ENCODE peak calls at places on chromosomes 2 and 18, in seven cellular contexts. One of them, this sample, is unnamed.
A peak's percentile ranks its signal among the peaks of the same experiment; 100 is the strongest.

GRCh38 chr18:67417864-67418523 is 98.5 kb downstream of the DSEL start:
- DNase-seq in globus pallidus: peak; percentile 7
- DNase-seq in anterior cingulate cortex: no peak
- DNase-seq in stimulated activated CD8-positive, alpha-beta memory T cell treated with anti-CD3 and anti-CD28 coated beads, Interleukin-7, amount 100 ng/mL, for 1 hour: no peak
- DNase-seq in G401: no peak
- DNase-seq in left lobe of liver: peak; percentile 44
- DNase-seq in fibroblast of lung: peak; percentile 66
- DNase-seq in this sample: peak; percentile 13

GRCh38 chr2:56410140-56410539 is 226.3 kb downstream of the CCDC85A start:
- DNase-seq in globus pallidus: no peak
- DNase-seq in anterior cingulate cortex: no peak
- DNase-seq in stimulated activated CD8-positive, alpha-beta memory T cell treated with anti-CD3 and anti-CD28 coated beads, Interleukin-7, amount 100 ng/mL, for 1 hour: no peak
- DNase-seq in G401: no peak
- DNase-seq in left lobe of liver: no peak
- DNase-seq in fibroblast of lung: no peak
- DNase-seq in this sample: no peak

GRCh38 chr2:186164325-186164724 is 321.7 kb upstream of the ZC3H15 start:
- DNase-seq in globus pallidus: no peak
- DNase-seq in anterior cingulate cortex: no peak
- DNase-seq in stimulated activated CD8-positive, alpha-beta memory T cell treated with anti-CD3 and anti-CD28 coated beads, Interleukin-7, amount 100 ng/mL, for 1 hour: no peak
- DNase-seq in G401: no peak
- DNase-seq in left lobe of liver: no peak
- DNase-seq in fibroblast of lung: no peak
- DNase-seq in this sample: no peak

GRCh38 chr2:30764021-30764800 is 43.0 kb downstream of the CAPN13 start:
- DNase-seq in globus pallidus: no peak
- DNase-seq in anterior cingulate cortex: no peak
- DNase-seq in stimulated activated CD8-positive, alpha-beta memory T cell treated with anti-CD3 and anti-CD28 coated beads, Interleukin-7, amount 100 ng/mL, for 1 hour: no peak
- DNase-seq in G401: no peak
- DNase-seq in left lobe of liver: no peak
- DNase-seq in fibroblast of lung: no peak
- DNase-seq in this sample: no peak

GRCh38 chr18:75478996-75479870 is 51.7 kb upstream of the SMIM21 start:
- DNase-seq in globus pallidus: peak; percentile 47
- DNase-seq in anterior cingulate cortex: no peak
- DNase-seq in stimulated activated CD8-positive, alpha-beta memory T cell treated with anti-CD3 and anti-CD28 coated beads, Interleukin-7, amount 100 ng/mL, for 1 hour: no peak
- DNase-seq in G401: peak; percentile 55
- DNase-seq in left lobe of liver: no peak
- DNase-seq in fibroblast of lung: peak; percentile 81
- DNase-seq in this sample: peak; percentile 62

GRCh38 chr2:199594443-199594842 is 136.7 kb upstream of the SATB2 start:
- DNase-seq in globus pallidus: no peak
- DNase-seq in anterior cingulate cortex: no peak
- DNase-seq in stimulated activated CD8-positive, alpha-beta memory T cell treated with anti-CD3 and anti-CD28 coated beads, Interleukin-7, amount 100 ng/mL, for 1 hour: no peak
- DNase-seq in G401: no peak
- DNase-seq in left lobe of liver: no peak
- DNase-seq in fibroblast of lung: no peak
- DNase-seq in this sample: no peak

GRCh38 chr2:143246815-143247744 is 117.9 kb downstream of the ARHGAP15 start:
- DNase-seq in globus pallidus: no peak
- DNase-seq in anterior cingulate cortex: no peak
- DNase-seq in stimulated activated CD8-positive, alpha-beta memory T cell treated with anti-CD3 and anti-CD28 coated beads, Interleukin-7, amount 100 ng/mL, for 1 hour: no peak
- DNase-seq in G401: no peak
- DNase-seq in left lobe of liver: no peak
- DNase-seq in fibroblast of lung: no peak
- DNase-seq in this sample: no peak

GRCh38 chr2:203340791-203341487 is 12.7 kb downstream of the ABI2 start:
- DNase-seq in globus pallidus: no peak
- DNase-seq in anterior cingulate cortex: no peak
- DNase-seq in stimulated activated CD8-positive, alpha-beta memory T cell treated with anti-CD3 and anti-CD28 coated beads, Interleukin-7, amount 100 ng/mL, for 1 hour: no peak
- DNase-seq in G401: no peak
- DNase-seq in left lobe of liver: no peak
- DNase-seq in fibroblast of lung: peak; percentile 39
- DNase-seq in this sample: no peak

GRCh38 chr18:32048507-32049091 is 30.0 kb downstream of the RNF125 start:
- DNase-seq in globus pallidus: peak; percentile 44
- DNase-seq in anterior cingulate cortex: no peak
- DNase-seq in stimulated activated CD8-positive, alpha-beta memory T cell treated with anti-CD3 and anti-CD28 coated beads, Interleukin-7, amount 100 ng/mL, for 1 hour: no peak
- DNase-seq in G401: no peak
- DNase-seq in left lobe of liver: peak; percentile 80
- DNase-seq in fibroblast of lung: peak; percentile 33
- DNase-seq in this sample: peak; percentile 25

GRCh38 chr18:24992491-24992890 is 359.5 kb downstream of the ZNF521 start:
- DNase-seq in globus pallidus: no peak
- DNase-seq in anterior cingulate cortex: no peak
- DNase-seq in stimulated activated CD8-positive, alpha-beta memory T cell treated with anti-CD3 and anti-CD28 coated beads, Interleukin-7, amount 100 ng/mL, for 1 hour: no peak
- DNase-seq in G401: no peak
- DNase-seq in left lobe of liver: no peak
- DNase-seq in fibroblast of lung: no peak
- DNase-seq in this sample: no peak

GRCh38 chr18:12679183-12679786 is 21.4 kb upstream of the SPIRE1 start:
- DNase-seq in globus pallidus: peak; percentile 27
- DNase-seq in anterior cingulate cortex: no peak
- DNase-seq in stimulated activated CD8-positive, alpha-beta memory T cell treated with anti-CD3 and anti-CD28 coated beads, Interleukin-7, amount 100 ng/mL, for 1 hour: no peak
- DNase-seq in G401: peak; percentile 18
- DNase-seq in left lobe of liver: no peak
- DNase-seq in fibroblast of lung: peak; percentile 45
- DNase-seq in this sample: no peak

GRCh38 chr2:217775920-217776503 is 226.8 kb downstream of the TNS1 start:
- DNase-seq in globus pallidus: no peak
- DNase-seq in anterior cingulate cortex: no peak
- DNase-seq in stimulated activated CD8-positive, alpha-beta memory T cell treated with anti-CD3 and anti-CD28 coated beads, Interleukin-7, amount 100 ng/mL, for 1 hour: no peak
- DNase-seq in G401: no peak
- DNase-seq in left lobe of liver: no peak
- DNase-seq in fibroblast of lung: no peak
- DNase-seq in this sample: no peak

GRCh38 chr2:54586062-54586982 is 130.2 kb downstream of the SPTBN1 start:
- DNase-seq in globus pallidus: no peak
- DNase-seq in anterior cingulate cortex: no peak
- DNase-seq in stimulated activated CD8-positive, alpha-beta memory T cell treated with anti-CD3 and anti-CD28 coated beads, Interleukin-7, amount 100 ng/mL, for 1 hour: no peak
- DNase-seq in G401: no peak
- DNase-seq in left lobe of liver: no peak
- DNase-seq in fibroblast of lung: peak; percentile 68
- DNase-seq in this sample: no peak

GRCh38 chr2:231057590-231057989 is 923 bp downstream of the PSMD1 start:
- DNase-seq in globus pallidus: no peak
- DNase-seq in anterior cingulate cortex: no peak
- DNase-seq in stimulated activated CD8-positive, alpha-beta memory T cell treated with anti-CD3 and anti-CD28 coated beads, Interleukin-7, amount 100 ng/mL, for 1 hour: no peak
- DNase-seq in G401: no peak
- DNase-seq in left lobe of liver: no peak
- DNase-seq in fibroblast of lung: peak; percentile 30
- DNase-seq in this sample: no peak

GRCh38 chr2:25567406-25567805 is 106.0 kb downstream of the DTNB start:
- DNase-seq in globus pallidus: peak; percentile 71
- DNase-seq in anterior cingulate cortex: no peak
- DNase-seq in stimulated activated CD8-positive, alpha-beta memory T cell treated with anti-CD3 and anti-CD28 coated beads, Interleukin-7, amount 100 ng/mL, for 1 hour: no peak
- DNase-seq in G401: peak; percentile 67
- DNase-seq in left lobe of liver: no peak
- DNase-seq in fibroblast of lung: peak; percentile 63
- DNase-seq in this sample: peak; percentile 54

GRCh38 chr2:152402780-152403388 is 67.9 kb downstream of the FMNL2 start:
- DNase-seq in globus pallidus: no peak
- DNase-seq in anterior cingulate cortex: no peak
- DNase-seq in stimulated activated CD8-positive, alpha-beta memory T cell treated with anti-CD3 and anti-CD28 coated beads, Interleukin-7, amount 100 ng/mL, for 1 hour: no peak
- DNase-seq in G401: no peak
- DNase-seq in left lobe of liver: no peak
- DNase-seq in fibroblast of lung: no peak
- DNase-seq in this sample: no peak

GRCh38 chr2:406231-406630 is 118.3 kb upstream of the ALKAL2 start:
- DNase-seq in globus pallidus: no peak
- DNase-seq in anterior cingulate cortex: no peak
- DNase-seq in stimulated activated CD8-positive, alpha-beta memory T cell treated with anti-CD3 and anti-CD28 coated beads, Interleukin-7, amount 100 ng/mL, for 1 hour: no peak
- DNase-seq in G401: no peak
- DNase-seq in left lobe of liver: no peak
- DNase-seq in fibroblast of lung: no peak
- DNase-seq in this sample: no peak

GRCh38 chr2:126444511-126444910 is 211.4 kb upstream of the GYPC start:
- DNase-seq in globus pallidus: no peak
- DNase-seq in anterior cingulate cortex: no peak
- DNase-seq in stimulated activated CD8-positive, alpha-beta memory T cell treated with anti-CD3 and anti-CD28 coated beads, Interleukin-7, amount 100 ng/mL, for 1 hour: no peak
- DNase-seq in G401: no peak
- DNase-seq in left lobe of liver: no peak
- DNase-seq in fibroblast of lung: no peak
- DNase-seq in this sample: no peak

GRCh38 chr18:78804206-78805030 is 175.2 kb upstream of the SALL3 start:
- DNase-seq in globus pallidus: no peak
- DNase-seq in anterior cingulate cortex: no peak
- DNase-seq in stimulated activated CD8-positive, alpha-beta memory T cell treated with anti-CD3 and anti-CD28 coated beads, Interleukin-7, amount 100 ng/mL, for 1 hour: no peak
- DNase-seq in G401: no peak
- DNase-seq in left lobe of liver: no peak
- DNase-seq in fibroblast of lung: no peak
- DNase-seq in this sample: no peak

GRCh38 chr2:176678571-176678970 is 409.3 kb downstream of the MTX2 start:
- DNase-seq in globus pallidus: no peak
- DNase-seq in anterior cingulate cortex: no peak
- DNase-seq in stimulated activated CD8-positive, alpha-beta memory T cell treated with anti-CD3 and anti-CD28 coated beads, Interleukin-7, amount 100 ng/mL, for 1 hour: no peak
- DNase-seq in G401: no peak
- DNase-seq in left lobe of liver: no peak
- DNase-seq in fibroblast of lung: no peak
- DNase-seq in this sample: no peak

GRCh38 chr2:120761164-120761861 is 25.6 kb downstream of the GLI2 start:
- DNase-seq in globus pallidus: no peak
- DNase-seq in anterior cingulate cortex: no peak
- DNase-seq in stimulated activated CD8-positive, alpha-beta memory T cell treated with anti-CD3 and anti-CD28 coated beads, Interleukin-7, amount 100 ng/mL, for 1 hour: no peak
- DNase-seq in G401: no peak
- DNase-seq in left lobe of liver: no peak
- DNase-seq in fibroblast of lung: no peak
- DNase-seq in this sample: no peak

GRCh38 chr2:237581751-237582746 is 8.5 kb downstream of the RAB17 start:
- DNase-seq in globus pallidus: peak; percentile 44
- DNase-seq in anterior cingulate cortex: peak; percentile 17
- DNase-seq in stimulated activated CD8-positive, alpha-beta memory T cell treated with anti-CD3 and anti-CD28 coated beads, Interleukin-7, amount 100 ng/mL, for 1 hour: no peak
- DNase-seq in G401: peak; percentile 61
- DNase-seq in left lobe of liver: peak; percentile 92
- DNase-seq in fibroblast of lung: peak; percentile 81
- DNase-seq in this sample: peak; percentile 64

GRCh38 chr18:33440011-33440383 is 524 bp downstream of the CCDC178 start:
- DNase-seq in globus pallidus: peak; percentile 28
- DNase-seq in anterior cingulate cortex: peak; percentile 17
- DNase-seq in stimulated activated CD8-positive, alpha-beta memory T cell treated with anti-CD3 and anti-CD28 coated beads, Interleukin-7, amount 100 ng/mL, for 1 hour: no peak
- DNase-seq in G401: peak; percentile 11
- DNase-seq in left lobe of liver: peak; percentile 47
- DNase-seq in fibroblast of lung: peak; percentile 88
- DNase-seq in this sample: peak; percentile 82

GRCh38 chr2:213232649-213233437 is 51.4 kb upstream of the SPAG16 start:
- DNase-seq in globus pallidus: no peak
- DNase-seq in anterior cingulate cortex: no peak
- DNase-seq in stimulated activated CD8-positive, alpha-beta memory T cell treated with anti-CD3 and anti-CD28 coated beads, Interleukin-7, amount 100 ng/mL, for 1 hour: peak; percentile 7
- DNase-seq in G401: no peak
- DNase-seq in left lobe of liver: no peak
- DNase-seq in fibroblast of lung: no peak
- DNase-seq in this sample: no peak